ENCODE peak calls at places on chromosomes 12 and 14, in six cellular contexts. J is A549, X is HCT116, O is OCI-LY7, B is K562, H is uterus. D is an unnamed sample.

GRCh38 chr14:103679351-103679750 is 35.9 kb downstream of the XRCC3 start:
- DNase-seq in J (peak; percentile 47), X (peak; percentile 3), O (peak; percentile 69), B (no peak), H (no peak), D (peak; percentile 94)

GRCh38 chr12:46455648-46456352 is 83.2 kb upstream of the SLC38A2 start:
- DNase-seq in J (peak; percentile 23), X (peak; percentile 87), O (no peak), B (no peak), H (no peak), D (peak; percentile 21)

GRCh38 chr12:100857418-100857817 is 62.8 kb downstream of the ANO4 start:
- DNase-seq in J (no peak), X (no peak), O (no peak), B (no peak), H (no peak), D (no peak)

GRCh38 chr12:8572507-8572906 is 31.8 kb upstream of the CLEC4E start:
- DNase-seq in J (no peak), X (no peak), O (no peak), B (no peak), H (no peak), D (no peak)

GRCh38 chr14:30375280-30375892 is 183.6 kb upstream of the G2E3 start:
- DNase-seq in J (peak; percentile 58), X (peak; percentile 39), O (peak; percentile 51), B (peak; percentile 60), H (peak; percentile 13), D (peak; percentile 92)

GRCh38 chr14:61584258-61584657 is 111.1 kb upstream of the HIF1A start:
- DNase-seq in J (peak; percentile 48), X (no peak), O (no peak), B (no peak), H (no peak), D (no peak)

GRCh38 chr12:93785262-93786010 is 108.3 kb downstream of the CRADD start:
- DNase-seq in J (peak; percentile 96), X (peak; percentile 85), O (no peak), B (peak; percentile 64), H (peak; percentile 77), D (no peak)

GRCh38 chr12:93699271-93700141 is 22.3 kb downstream of the CRADD start:
- DNase-seq in J (no peak), X (no peak), O (no peak), B (no peak), H (no peak), D (no peak)

GRCh38 chr14:22871200-22871961 is at the start of gene LRP10:
- DNase-seq in J (peak; percentile 93), X (peak; percentile 85), O (peak; percentile 97), B (peak; percentile 94), H (peak; percentile 93), D (peak; percentile 98)

GRCh38 chr12:122963928-122964240 is 2.4 kb downstream of the ABCB9 start:
- DNase-seq in J (no peak), X (no peak), O (no peak), B (no peak), H (no peak), D (no peak)

GRCh38 chr12:64900540-64900939 is 76.1 kb downstream of the TBC1D30 start:
- DNase-seq in J (no peak), X (no peak), O (no peak), B (no peak), H (no peak), D (no peak)

GRCh38 chr12:115337693-115338543 is 653.9 kb upstream of the TBX3 start:
- DNase-seq in J (peak; percentile 94), X (peak; percentile 39), O (no peak), B (no peak), H (peak; percentile 68), D (no peak)

GRCh38 chr14:94050231-94050880 is 24.2 kb downstream of the OTUB2 start:
- DNase-seq in J (no peak), X (no peak), O (no peak), B (no peak), H (no peak), D (no peak)

GRCh38 chr12:22437031-22437806 is 102.7 kb upstream of the ST8SIA1 start:
- DNase-seq in J (peak; percentile 26), X (no peak), O (no peak), B (no peak), H (no peak), D (peak; percentile 23)

GRCh38 chr12:115404761-115405470 is 720.9 kb upstream of the TBX3 start:
- DNase-seq in J (peak; percentile 35), X (no peak), O (no peak), B (no peak), H (no peak), D (no peak)

GRCh38 chr14:105951399-105951798 is 425.0 kb downstream of the TMEM121 start:
- DNase-seq in J (no peak), X (no peak), O (no peak), B (no peak), H (no peak), D (no peak)
- H3K9me3 ChIP-seq in J (no peaks in the 10 kb centered on the region), X (no peaks in the 10 kb centered on the region), O (no peaks in the 10 kb centered on the region), B (no peaks in the 10 kb centered on the region), H (no peaks in the 10 kb centered on the region), D (no peaks in the 10 kb centered on the region)

GRCh38 chr14:73763396-73763795 is 49.2 kb upstream of the PNMA1 start:
- DNase-seq in J (no peak), X (no peak), O (no peak), B (no peak), H (no peak), D (no peak)
- H3K4me1 ChIP-seq in J (peaks cover 55% of the 10 kb centered on the region), X (peaks cover 32% of the 10 kb centered on the region), O (peaks cover 81% of the 10 kb centered on the region), B (peaks cover 50% of the 10 kb centered on the region), H (peaks cover 39% of the 10 kb centered on the region), D (peaks cover 87% of the 10 kb centered on the region)

GRCh38 chr12:77968021-77968420 is 137.3 kb downstream of the NAV3 start:
- DNase-seq in J (no peak), X (no peak), O (no peak), B (no peak), H (no peak), D (no peak)

GRCh38 chr12:77973579-77973978 is 142.9 kb downstream of the NAV3 start:
- DNase-seq in J (no peak), X (no peak), O (no peak), B (no peak), H (no peak), D (no peak)

GRCh38 chr12:77963576-77964178 is 133.0 kb downstream of the NAV3 start:
- DNase-seq in J (no peak), X (no peak), O (no peak), B (no peak), H (no peak), D (no peak)

GRCh38 chr12:77965790-77966189 is 135.1 kb downstream of the NAV3 start:
- DNase-seq in J (no peak), X (no peak), O (no peak), B (no peak), H (no peak), D (no peak)

GRCh38 chr12:77968571-77968970 is 137.9 kb downstream of the NAV3 start:
- DNase-seq in J (no peak), X (no peak), O (no peak), B (no peak), H (no peak), D (no peak)
- H3K27ac ChIP-seq in J (no peak overlapping the region), X (no peak overlapping the region), O (no peak overlapping the region), B (no peak overlapping the region), H (no peak overlapping the region), D (no peak overlapping the region)

DNA sequence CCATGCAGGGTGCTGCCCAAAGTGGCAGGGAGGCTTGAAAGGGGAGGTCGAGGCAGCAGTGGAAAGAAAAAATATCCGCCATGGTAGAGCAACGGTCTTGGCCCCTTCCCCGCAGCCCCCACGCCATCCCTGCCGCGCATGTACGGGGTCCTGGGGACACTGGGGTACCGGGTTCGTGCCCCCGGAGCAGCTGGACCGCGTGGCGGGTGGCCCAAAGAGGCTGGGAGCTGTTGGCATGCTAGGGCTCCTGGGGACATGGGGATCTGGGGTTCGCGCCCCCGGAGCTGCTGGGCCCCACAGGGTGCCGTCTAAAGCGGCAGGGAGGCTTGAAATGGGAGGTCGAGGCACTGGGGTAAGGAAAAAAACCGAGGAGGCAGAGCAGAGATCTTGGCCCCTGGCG is 316.5 kb downstream of the ALG10 start:
- DNase-seq in J (no peak), X (no peak), O (no peak), B (no peak), H (no peak), D (no peak)
- H3K9me3 ChIP-seq in J (no peaks in the 10 kb centered on the region), X (no peaks in the 10 kb centered on the region), O (no peaks in the 10 kb centered on the region), B (no peaks in the 10 kb centered on the region), H (peaks cover 30% of the 10 kb centered on the region), D (peaks cover 13% of the 10 kb centered on the region)

GRCh38 chr12:52148541-52149181 is 43.2 kb downstream of the KRT80 start:
- DNase-seq in J (peak; percentile 99), X (peak; percentile 91), O (no peak), B (no peak), H (no peak), D (no peak)

GRCh38 chr12:52147367-52147972 is 44.3 kb downstream of the KRT80 start:
- DNase-seq in J (peak; percentile 100), X (peak; percentile 99), O (no peak), B (peak; percentile 70), H (peak; percentile 87), D (no peak)

GRCh38 chr12:52146822-52147366 is 44.9 kb downstream of the KRT80 start:
- DNase-seq in J (peak; percentile 72), X (no peak), O (no peak), B (no peak), H (no peak), D (no peak)

GRCh38 chr12:52149182-52149641 is 42.6 kb downstream of the KRT80 start:
- DNase-seq in J (no peak), X (no peak), O (no peak), B (no peak), H (no peak), D (no peak)

DNA sequence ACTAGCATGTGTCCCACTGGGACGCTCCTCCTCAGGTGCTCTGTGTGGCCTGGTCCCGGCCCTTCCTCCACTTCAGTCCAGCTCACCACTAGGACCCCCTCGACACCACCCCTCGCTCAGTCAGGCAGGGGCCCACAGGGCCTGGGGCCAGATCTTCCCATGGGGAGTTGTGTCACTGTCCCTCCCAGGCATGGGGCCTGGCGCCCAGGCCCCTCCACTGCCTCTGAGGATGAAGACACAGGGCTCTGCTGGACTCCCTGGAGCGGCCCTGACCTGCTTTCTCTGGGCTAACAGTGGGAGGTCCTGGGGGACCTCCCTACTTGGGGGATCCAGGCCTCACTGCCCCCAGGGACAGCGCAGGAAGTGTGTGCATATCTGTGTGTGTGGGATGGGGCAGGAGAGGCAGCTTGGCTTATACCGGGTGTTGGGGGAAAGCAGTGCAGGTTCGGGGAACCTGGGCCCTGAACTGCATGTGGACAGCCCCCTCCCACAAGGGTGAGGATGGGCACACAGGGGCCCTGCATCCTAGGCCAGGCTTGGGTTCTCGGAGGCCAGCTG is 43.8 kb downstream of the KRT80 start:
- DNase-seq in J (peak; percentile 87), X (no peak), O (no peak), B (no peak), H (no peak), D (no peak)
- H3K4me1 ChIP-seq in J (peaks cover 98% of the 10 kb centered on the region), X (peaks cover 100% of the 10 kb centered on the region), O (no peaks in the 10 kb centered on the region), B (peaks cover 8% of the 10 kb centered on the region), H (peaks cover 4% of the 10 kb centered on the region), D (no peaks in the 10 kb centered on the region)

GRCh38 chr12:107275530-107275929 is 182.2 kb upstream of the CRY1 start:
- DNase-seq in J (no peak), X (no peak), O (no peak), B (no peak), H (no peak), D (no peak)
- H3K27ac ChIP-seq in J (no peak overlapping the region), X (no peak overlapping the region), O (no peak overlapping the region), B (no peak overlapping the region), H (no peak overlapping the region), D (no peak overlapping the region)

D was measured in Karpas-422.